ENCODE peak calls at places on chromosome X, in eight cellular contexts. F is aorta, Q is ovary, E is prostate gland, S is breast epithelium, P is upper lobe of left lung, O is tibial artery, L is heart right ventricle. K is an unnamed sample. For H3K4me1 and H3K36me3, the result is how much of the 10 kb centered on the place peaks cover.

GRCh38 chrX:75155830-75156525 is at the start of gene ABCB7:
- DNase-seq in F (peak), Q (peak), E (peak), S (peak), P (peak), O (peak), L (peak), K (peak)

GRCh38 chrX:141759238-141759637 is 60.7 kb upstream of the SPANXD start:
- DNase-seq in F (no peak), Q (no peak), E (no peak), S (no peak), P (no peak), O (no peak), L (no peak), K (no peak)

GRCh38 chrX:118025193-118025592 is 91.4 kb downstream of the KLHL13 start:
- DNase-seq in F (no peak), Q (no peak), E (no peak), S (no peak), P (no peak), O (no peak), L (no peak), K (no peak)

GRCh38 chrX:40166582-40166981 is 68.8 kb upstream of the BCOR start:
- DNase-seq in F (no peak), Q (peak), E (no peak), S (no peak), P (no peak), O (no peak), L (no peak), K (peak)

GRCh38 chrX:134520860-134521390 is 61.0 kb downstream of the HPRT1 start:
- DNase-seq in F (no peak), Q (no peak), E (peak), S (no peak), P (no peak), O (no peak), L (no peak), K (peak)

GRCh38 chrX:119502727-119503483 is 34.7 kb downstream of the SLC25A5 start:
- DNase-seq in F (no peak), Q (no peak), E (peak), S (peak), P (peak), O (peak), L (no peak), K (no peak)

GRCh38 chrX:126552313-126553022 is at the start of gene DCAF12L1:
- DNase-seq in F (no peak), Q (peak), E (no peak), S (no peak), P (no peak), O (no peak), L (peak), K (no peak)

GRCh38 chrX:74351760-74352159 is 47.8 kb downstream of the ZCCHC13 start:
- DNase-seq in F (no peak), Q (no peak), E (no peak), S (no peak), P (no peak), O (no peak), L (no peak), K (no peak)

GRCh38 chrX:14398725-14399124 is 130.6 kb upstream of the GLRA2 start:
- DNase-seq in F (no peak), Q (no peak), E (peak), S (no peak), P (no peak), O (no peak), L (no peak), K (no peak)

GRCh38 chrX:68834371-68835103 is 5.7 kb downstream of the EFNB1 start:
- DNase-seq in F (no peak), Q (no peak), E (no peak), S (peak), P (peak), O (no peak), L (no peak), K (peak)
- H3K4me3 ChIP-seq in F (no peak), Q (no peak), E (no peak), S (no peak), P (peak), O (no peak), L (no peak), K (no peak)

GRCh38 chrX:10533686-10534365 is 86.6 kb downstream of the MID1 start:
- DNase-seq in F (no peak), Q (no peak), E (no peak), S (no peak), P (no peak), O (no peak), L (no peak), K (no peak)

GRCh38 chrX:10529344-10529743 is 91.0 kb downstream of the MID1 start:
- DNase-seq in F (no peak), Q (no peak), E (no peak), S (no peak), P (no peak), O (no peak), L (no peak), K (no peak)

GRCh38 chrX:10536744-10537143 is 83.6 kb downstream of the MID1 start:
- DNase-seq in F (no peak), Q (no peak), E (no peak), S (no peak), P (no peak), O (no peak), L (no peak), K (no peak)

GRCh38 chrX:10534611-10535010 is 85.8 kb downstream of the MID1 start:
- DNase-seq in F (no peak), Q (no peak), E (no peak), S (no peak), P (no peak), O (no peak), L (no peak), K (no peak)

GRCh38 chrX:10531927-10532326 is 88.5 kb downstream of the MID1 start:
- DNase-seq in F (no peak), Q (no peak), E (no peak), S (no peak), P (no peak), O (no peak), L (no peak), K (no peak)
- H3K4me1 ChIP-seq in F (under half), Q (under half), E (under half), S (under half), P (under half), O (under half), L (under half), K (under half)

GRCh38 chrX:154359362-154360154 is 14.9 kb downstream of the FLNA start:
- DNase-seq in F (no peak), Q (no peak), E (no peak), S (no peak), P (no peak), O (no peak), L (no peak), K (no peak)

GRCh38 chrX:154358829-154359228 is 15.6 kb downstream of the FLNA start:
- DNase-seq in F (no peak), Q (no peak), E (no peak), S (no peak), P (no peak), O (no peak), L (no peak), K (no peak)

GRCh38 chrX:154362085-154362742 is 12.2 kb downstream of the FLNA start:
- DNase-seq in F (no peak), Q (no peak), E (no peak), S (no peak), P (no peak), O (no peak), L (no peak), K (no peak)

GRCh38 chrX:154358011-154358410 is 16.4 kb downstream of the FLNA start:
- DNase-seq in F (no peak), Q (no peak), E (no peak), S (no peak), P (no peak), O (no peak), L (no peak), K (no peak)

DNA sequence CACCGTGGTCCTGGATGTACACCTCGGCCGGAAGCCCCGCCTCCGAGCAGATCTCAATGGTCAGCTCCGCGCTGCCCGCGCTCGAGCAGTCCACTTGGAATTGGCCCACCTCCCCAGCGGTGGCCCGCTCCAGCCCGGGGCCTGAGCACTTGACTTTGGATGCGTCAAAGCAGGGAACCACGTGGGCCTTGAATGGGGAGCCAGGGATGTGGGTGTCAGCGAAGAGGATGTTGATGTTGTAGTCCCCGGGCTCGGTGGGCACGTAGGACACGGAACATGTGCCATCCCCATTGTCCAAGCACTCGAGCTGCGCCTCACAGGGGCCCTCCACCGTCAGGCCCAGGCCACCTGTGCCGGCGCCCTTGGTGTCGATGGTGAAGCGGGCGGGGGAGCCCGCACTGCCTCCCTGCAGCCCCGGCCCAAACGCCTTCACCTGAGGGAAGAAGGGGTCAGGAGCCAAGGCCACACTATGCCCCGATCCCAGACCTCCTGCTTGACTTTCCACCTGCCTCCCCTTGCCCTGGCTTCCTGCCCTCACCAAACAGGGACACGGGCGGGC is 14.2 kb downstream of the FLNA start:
- DNase-seq in F (no peak), Q (no peak), E (no peak), S (no peak), P (no peak), O (no peak), L (no peak), K (no peak)
- H3K36me3 ChIP-seq in F (under half), Q (under half), E (under half), S (under half), P (under half), O (half or more), L (under half), K (half or more)

GRCh38 chrX:85244411-85245210 is 820 bp downstream of the ZNF711 start:
- DNase-seq in F (no peak), Q (peak), E (peak), S (no peak), P (no peak), O (no peak), L (no peak), K (peak)

GRCh38 chrX:85243761-85244410 is at the start of the genes SATL1 and ZNF711:
- DNase-seq in F (peak), Q (peak), E (peak), S (peak), P (peak), O (peak), L (peak), K (peak)

DNA sequence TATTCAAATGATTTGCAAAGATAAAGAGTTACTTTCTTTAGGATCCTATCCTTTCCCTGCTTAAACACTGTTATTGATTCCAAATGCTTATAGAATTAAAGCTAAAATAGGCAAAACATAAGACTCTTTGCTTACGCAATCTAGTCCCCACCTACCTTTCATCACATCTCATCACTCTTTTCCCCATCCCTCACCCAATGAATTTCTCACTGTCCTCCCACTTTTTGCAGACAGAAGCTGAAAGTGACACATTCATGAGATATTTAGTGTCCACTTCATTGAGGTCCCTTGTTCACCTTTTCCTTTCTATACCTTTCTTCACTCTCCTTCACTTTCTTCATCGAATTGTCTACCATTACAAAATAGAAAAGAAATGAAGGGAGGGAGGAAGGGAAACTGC is 424 bp downstream of the SATL1 start:
- DNase-seq in F (no peak), Q (no peak), E (no peak), S (no peak), P (no peak), O (no peak), L (no peak), K (no peak)
- H3K4me3 ChIP-seq in F (no peak), Q (peak), E (no peak), S (peak), P (no peak), O (peak), L (peak), K (peak)

DNA sequence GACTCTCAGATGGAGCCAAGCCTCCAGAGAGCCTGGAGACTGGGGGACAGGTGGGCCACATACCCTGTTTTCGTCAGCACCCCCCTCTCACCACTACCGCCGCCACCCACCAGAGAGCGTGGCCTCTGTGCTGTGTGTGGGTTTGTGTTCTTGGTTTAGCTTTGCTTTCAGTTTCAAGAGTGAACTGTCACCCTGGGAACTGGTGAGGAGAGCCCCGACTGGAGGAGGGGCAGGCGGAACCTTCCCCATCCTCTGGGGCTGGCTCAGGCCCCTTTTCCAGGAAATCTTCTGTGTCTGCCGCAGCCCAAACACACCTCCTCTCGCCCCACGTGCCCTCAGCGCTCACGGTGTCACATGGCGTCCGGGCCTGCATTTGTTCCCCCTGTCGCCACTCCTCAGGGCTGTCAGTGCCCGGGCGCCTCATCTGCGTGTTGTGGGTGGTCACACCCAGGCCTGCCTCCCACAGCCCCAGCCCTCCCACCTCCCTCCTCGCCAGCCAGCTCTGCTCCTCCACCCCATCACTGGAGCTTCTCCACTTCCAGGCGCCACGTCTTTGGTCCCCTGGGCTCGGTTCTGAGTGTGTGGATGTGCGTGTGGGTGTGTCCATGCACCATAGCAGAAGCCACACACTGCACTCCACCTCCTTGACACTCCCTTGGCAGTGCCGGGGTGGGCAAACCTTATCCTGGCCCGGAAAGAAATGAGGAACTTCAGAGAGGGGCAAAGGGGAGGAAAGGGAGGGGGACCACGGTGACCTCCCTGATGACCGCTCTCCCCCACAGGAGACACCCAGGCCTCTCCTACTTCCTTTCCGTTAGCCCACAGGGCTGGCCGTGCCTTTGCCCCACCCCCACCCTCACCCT is 27.8 kb downstream of the ELF4 start:
- DNase-seq in F (peak), Q (no peak), E (no peak), S (no peak), P (peak), O (peak), L (peak), K (no peak)
- H3K4me1 ChIP-seq in F (under half), Q (under half), E (under half), S (under half), P (under half), O (under half), L (under half), K (under half)

GRCh38 chrX:24169211-24169610 is 19.7 kb downstream of the ZFX start:
- DNase-seq in F (no peak), Q (no peak), E (no peak), S (no peak), P (no peak), O (no peak), L (no peak), K (no peak)

GRCh38 chrX:24175276-24175675 is 25.7 kb downstream of the ZFX start:
- DNase-seq in F (no peak), Q (no peak), E (no peak), S (no peak), P (no peak), O (no peak), L (no peak), K (no peak)

GRCh38 chrX:24168807-24169206 is 19.3 kb downstream of the ZFX start:
- DNase-seq in F (no peak), Q (no peak), E (no peak), S (no peak), P (no peak), O (no peak), L (no peak), K (no peak)

GRCh38 chrX:24178441-24178840 is 28.9 kb downstream of the ZFX start:
- DNase-seq in F (no peak), Q (no peak), E (no peak), S (no peak), P (no peak), O (no peak), L (no peak), K (no peak)

DNA sequence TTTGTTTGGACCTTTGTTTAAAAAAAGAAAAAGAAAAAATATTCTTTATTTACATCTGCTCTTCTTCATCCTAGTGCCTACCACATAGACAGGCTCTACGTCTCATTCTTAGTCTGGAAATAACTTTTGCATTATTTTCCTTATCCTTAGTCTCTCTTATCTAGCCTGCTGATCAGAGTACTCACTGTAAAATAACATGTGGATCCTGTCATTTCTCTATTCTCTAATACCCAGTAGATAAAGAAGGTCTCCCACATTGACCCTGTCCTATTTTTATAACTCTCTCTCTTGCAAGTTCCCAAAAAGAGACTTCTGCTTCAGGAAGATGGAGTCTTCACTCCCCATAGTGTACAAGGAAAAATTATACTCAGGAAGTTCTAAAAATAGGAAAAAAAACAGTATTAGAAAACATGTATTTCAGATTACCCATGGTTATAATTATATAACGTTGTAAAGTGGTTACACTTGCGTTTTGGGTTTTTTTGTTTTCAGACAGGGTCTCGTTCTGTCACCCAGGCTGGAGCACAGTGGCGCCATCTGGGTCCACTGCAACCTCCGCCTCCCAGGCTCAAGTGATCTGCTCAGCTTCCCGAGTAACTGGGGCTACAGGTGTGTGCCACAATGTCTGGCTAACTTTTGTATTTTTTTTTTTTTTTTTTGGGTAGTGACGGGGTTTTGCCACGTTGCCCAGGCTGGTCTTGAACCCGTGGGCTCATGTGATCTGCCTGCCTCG is 23.8 kb downstream of the ZFX start:
- DNase-seq in F (no peak), Q (no peak), E (no peak), S (no peak), P (no peak), O (no peak), L (no peak), K (no peak)
- H3K36me3 ChIP-seq in F (under half), Q (under half), E (under half), S (under half), P (under half), O (under half), L (under half), K (under half)

K was measured in HAP-1.